ENCODE peak calls at places on chromosomes 11 and 22, in seven cellular contexts. J, G, S, D, L, O and K are unnamed samples.

GRCh38 chr22:26887916-26888315 is 230.5 kb downstream of the MIAT start:
- DNase-seq in L (no peak), S (no peak), J (no peak), D (no peak), O (no peak), G (no peak), K (no peak)

GRCh38 chr22:32080904-32081303 is 37.8 kb downstream of the SLC5A1 start:
- DNase-seq in S (peak; percentile 40), J (peak; percentile 47), O (peak; percentile 69), D (peak; percentile 47), L (peak; percentile 80), G (peak; percentile 12), K (no peak)

GRCh38 chr11:111456859-111457730 is 55.1 kb downstream of the BTG4 start:
- DNase-seq in O (no peak), D (no peak), L (no peak), J (no peak), S (no peak), G (no peak), K (no peak)

GRCh38 chr11:20522536-20522935 is 76.9 kb upstream of the SLC6A5 start:
- DNase-seq in G (peak; percentile 57), S (no peak), O (no peak), D (no peak), J (no peak), L (peak; percentile 65), K (no peak)

GRCh38 chr11:113552271-113552670 is 77.1 kb upstream of the DRD2 start:
- DNase-seq in G (no peak), O (no peak), S (no peak), J (no peak), L (no peak), D (no peak), K (no peak)

GRCh38 chr11:105229758-105230157 is 90.2 kb upstream of the CARD18 start:
- DNase-seq in G (no peak), D (peak; percentile 34), J (no peak), L (no peak), O (no peak), S (peak; percentile 47), K (no peak)

GRCh38 chr11:5336331-5336730 is 7.0 kb downstream of the OR51B5 start:
- DNase-seq in D (peak; percentile 76), O (no peak), S (peak; percentile 36), G (no peak), L (no peak), J (no peak), K (no peak)

GRCh38 chr22:44337658-44338004 is 24.9 kb upstream of the SHISAL1 start:
- DNase-seq in S (peak; percentile 60), D (peak; percentile 75), O (no peak), G (no peak), J (peak; percentile 53), L (peak; percentile 41), K (no peak)

GRCh38 chr11:87722756-87723599 is 452.3 kb downstream of the RAB38 start:
- DNase-seq in J (peak; percentile 56), O (peak; percentile 43), S (no peak), L (peak; percentile 68), G (no peak), D (peak; percentile 2), K (no peak)

GRCh38 chr11:73818838-73819237 is 31.2 kb downstream of the MRPL48 start:
- DNase-seq in S (peak; percentile 63), J (no peak), O (no peak), G (no peak), D (peak; percentile 55), L (peak; percentile 85), K (no peak)

GRCh38 chr11:58832246-58832645 is 12.3 kb downstream of the GLYATL2 start:
- DNase-seq in L (peak; percentile 46), G (no peak), S (no peak), D (no peak), O (no peak), J (no peak), K (no peak)

GRCh38 chr11:118015385-118015841 is 29.2 kb downstream of the IL10RA start:
- DNase-seq in O (no peak), G (no peak), J (no peak), S (no peak), L (no peak), D (no peak), K (no peak)

GRCh38 chr11:2096919-2097301 is 42.3 kb downstream of the IGF2 start:
- DNase-seq in G (no peak), S (no peak), O (no peak), J (peak; percentile 29), D (no peak), L (no peak), K (no peak)

GRCh38 chr22:46537221-46537945 is at the start of gene CELSR1:
- DNase-seq in S (no peak), J (peak; percentile 61), O (peak; percentile 62), D (peak; percentile 11), L (peak; percentile 50), G (peak; percentile 55), K (peak; percentile 78)

GRCh38 chr22:38718414-38718813 is 12.7 kb downstream of the GTPBP1 start:
- DNase-seq in G (no peak), D (peak; percentile 81), L (peak; percentile 88), S (peak; percentile 92), J (no peak), O (peak; percentile 88), K (no peak)

GRCh38 chr11:9955387-9955786 is 291.5 kb downstream of the SWAP70 start:
- DNase-seq in O (no peak), S (no peak), G (no peak), J (no peak), D (peak; percentile 61), L (no peak), K (no peak)

GRCh38 chr11:61019037-61019817 is 47.7 kb downstream of the CD6 start:
- DNase-seq in G (no peak), J (no peak), S (no peak), O (no peak), D (no peak), L (no peak), K (no peak)

GRCh38 chr11:12285106-12285505 is 92.3 kb upstream of the PARVA start:
- DNase-seq in S (peak; percentile 99), D (peak; percentile 98), L (no peak), J (no peak), G (no peak), O (peak; percentile 13), K (no peak)

DNA sequence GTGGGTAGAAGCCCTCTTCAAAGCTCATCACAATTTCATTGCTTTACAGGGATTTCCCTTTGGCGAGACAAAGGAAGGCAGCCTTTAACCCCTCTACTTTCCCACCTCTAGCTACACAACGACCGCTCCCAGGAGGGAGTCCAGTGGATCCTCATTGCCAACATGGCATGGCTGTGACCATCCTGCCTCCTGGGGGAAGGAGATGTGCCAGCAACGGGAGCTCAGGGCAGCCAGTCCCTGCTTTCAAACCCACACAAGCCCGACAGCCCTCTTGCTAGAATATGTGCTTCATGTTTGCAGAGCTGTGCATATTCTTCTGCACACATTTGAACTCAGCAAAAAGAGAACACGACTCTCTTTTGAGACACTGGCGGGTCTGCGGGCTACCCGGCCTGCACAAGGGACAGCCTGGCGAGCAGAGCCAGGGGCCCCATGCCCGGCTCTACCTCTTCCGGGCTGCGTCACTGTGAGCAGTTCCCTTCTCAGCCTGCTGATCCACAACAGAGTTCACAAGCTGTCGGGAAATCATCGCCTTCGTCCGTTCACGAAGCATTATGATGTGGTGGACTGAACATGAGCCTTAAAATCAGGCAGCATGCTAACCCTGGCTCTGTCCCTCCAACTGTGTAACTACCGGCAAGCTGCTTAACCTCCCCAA is 51.0 kb upstream of the JAM3 start:
- DNase-seq in L (no peak), S (no peak), J (no peak), D (no peak), O (no peak), G (no peak), K (no peak)
- H2BK5ac ChIP-seq in L (no peak overlapping the region), S (no peak overlapping the region), J (no peak overlapping the region), D (no peak overlapping the region), O (no peak overlapping the region), G (no peak overlapping the region), K (no peak overlapping the region)

DNA sequence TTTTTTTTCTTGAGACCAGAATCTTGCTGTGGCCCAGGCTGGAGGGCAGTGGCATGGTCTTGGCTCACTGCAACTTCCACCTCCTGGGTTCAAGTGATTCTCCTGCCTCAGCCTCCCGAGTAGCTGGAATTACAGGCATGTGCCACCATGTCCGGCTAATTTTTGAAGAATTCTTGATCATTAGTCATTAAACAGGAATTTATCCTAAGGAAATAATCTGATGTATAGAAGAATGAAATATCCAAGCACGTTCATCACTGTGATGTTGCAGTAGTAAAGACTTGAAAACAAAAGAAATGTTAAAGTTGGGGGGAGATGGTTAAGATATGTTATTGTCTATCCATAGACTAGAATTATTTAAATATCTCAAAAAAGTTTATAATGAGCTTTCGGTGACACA is 23.6 kb downstream of the CBL start:
- DNase-seq in O (peak; percentile 56), L (no peak), S (no peak), J (no peak), G (no peak), D (no peak), K (no peak)
- H2BK5ac ChIP-seq in O (no peak overlapping the region), L (no peak overlapping the region), S (no peak overlapping the region), J (no peak overlapping the region), G (no peak overlapping the region), D (no peak overlapping the region), K (no peak overlapping the region)

GRCh38 chr11:31805037-31805628 is 6.0 kb downstream of the PAX6 start:
- DNase-seq in J (peak; percentile 67), S (no peak), G (no peak), D (no peak), L (peak; percentile 55), O (no peak), K (peak; percentile 82)

GRCh38 chr11:31802990-31803812 is 7.9 kb downstream of the PAX6 start:
- DNase-seq in L (peak; percentile 54), S (no peak), G (no peak), O (no peak), D (no peak), J (no peak), K (no peak)

GRCh38 chr11:31804439-31805036 is 6.6 kb downstream of the PAX6 start:
- DNase-seq in D (no peak), O (no peak), G (no peak), J (peak; percentile 41), L (peak; percentile 50), S (no peak), K (no peak)

GRCh38 chr11:31802609-31802989 is 8.5 kb downstream of the PAX6 start:
- DNase-seq in D (no peak), J (no peak), S (no peak), O (no peak), G (no peak), L (peak; percentile 57), K (no peak)

DNA sequence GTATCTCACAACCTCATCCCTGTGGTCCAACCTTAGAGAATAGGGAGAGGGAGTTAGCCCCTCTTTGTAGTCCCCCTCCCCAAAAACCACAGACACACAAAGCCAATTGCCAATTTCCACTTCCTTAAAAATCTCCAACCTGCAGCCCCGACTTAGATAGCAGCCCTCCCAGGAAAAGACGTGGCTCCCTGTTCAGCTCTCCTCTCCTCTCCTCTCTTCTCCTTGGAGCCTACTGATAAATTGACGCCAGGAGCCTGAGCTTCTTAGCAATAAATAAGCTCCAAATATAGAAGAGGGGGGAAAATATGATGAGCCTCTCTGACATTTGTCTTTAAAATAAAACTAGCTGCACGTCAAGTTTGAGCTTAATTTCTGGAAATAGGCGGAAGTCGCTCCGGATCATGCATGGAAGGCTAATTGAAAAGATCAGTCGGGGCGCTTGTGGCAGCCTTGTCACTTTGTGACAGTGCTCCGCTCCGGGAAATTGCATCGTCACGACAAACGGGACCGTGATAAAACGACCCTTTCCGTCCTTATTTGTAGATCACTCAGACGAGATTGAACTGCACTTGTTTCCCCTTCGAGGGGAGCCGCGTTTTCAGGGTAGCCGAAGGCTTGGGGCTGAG is 7.2 kb downstream of the PAX6 start:
- DNase-seq in S (no peak), D (no peak), J (peak; percentile 30), L (peak; percentile 57), G (no peak), O (no peak), K (no peak)
- H2BK5ac ChIP-seq in S (no peak overlapping the region), D (no peak overlapping the region), J (no peak overlapping the region), L (no peak overlapping the region), G (no peak overlapping the region), O (no peak overlapping the region), K (no peak overlapping the region)

GRCh38 chr11:121369366-121369765 is 76.8 kb downstream of the SC5D start:
- DNase-seq in G (no peak), O (no peak), J (no peak), L (no peak), S (no peak), D (no peak), K (no peak)
- H2BK5ac ChIP-seq in G (no peak overlapping the region), O (no peak overlapping the region), J (no peak overlapping the region), L (peak overlapping the region; percentile 86), S (no peak overlapping the region), D (no peak overlapping the region), K (no peak overlapping the region)